ENCODE peak calls at places on chromosomes 6 and 20, in ten cellular contexts. T is fibroblast of the conjunctiva; X is OCI-LY7; U is MV-4-11; Z is stimulated activated CD4-positive, alpha-beta T cell treated with anti-CD3 and anti-CD28 coated beads, Interleukin-12 subunit alpha, Interleukin-12 subunit beta, amount 100 ng/mL, for 48 hours; S is naive B cell; M is GOT3; F is CD8-positive, alpha-beta memory T cell; O is iris pigment epithelial cell; G is NCI-H748 treated with DMSO at 0.1 percent for 48 hours. V is an unnamed sample.

GRCh38 chr20:6008254-6008653 is 45.6 kb downstream of the LRRN4 start:
- DNase-seq in Z (no peak), M (peak), T (peak), S (no peak), F (no peak), O (peak), U (peak), X (no peak), G (no peak), V (peak)

GRCh38 chr20:2382833-2383232 is 2.1 kb downstream of the TGM6 start:
- DNase-seq in G (no peak), Z (no peak), F (no peak), U (no peak), M (no peak), T (no peak), O (no peak), S (no peak), X (no peak), V (no peak)

GRCh38 chr20:33832113-33832853 is 21.1 kb downstream of the CHMP4B start:
- DNase-seq in T (no peak), S (no peak), U (no peak), G (no peak), M (no peak), X (no peak), Z (no peak), F (no peak), O (no peak), V (no peak)

GRCh38 chr6:43942616-43943015 is 172.6 kb downstream of the VEGFA start:
- DNase-seq in X (no peak), G (no peak), S (no peak), M (no peak), T (no peak), O (no peak), F (no peak), Z (no peak), U (no peak), V (no peak)

GRCh38 chr6:118896339-118897136 is 2.6 kb downstream of the ASF1A start:
- DNase-seq in M (no peak), U (peak), S (no peak), X (peak), T (no peak), Z (no peak), O (peak), G (peak), F (peak), V (peak)

GRCh38 chr6:150312395-150312794 is 56.4 kb upstream of the IYD start:
- DNase-seq in S (no peak), O (no peak), F (no peak), U (no peak), G (no peak), X (no peak), T (no peak), M (no peak), Z (no peak), V (no peak)

GRCh38 chr6:155495011-155495768 is 39.6 kb upstream of the NOX3 start:
- DNase-seq in X (peak), M (peak), G (no peak), S (no peak), U (peak), O (peak), F (no peak), Z (no peak), T (peak), V (peak)

GRCh38 chr6:169575365-169575764 is 126.5 kb downstream of the WDR27 start:
- DNase-seq in T (no peak), Z (no peak), S (no peak), O (no peak), M (no peak), U (no peak), F (no peak), X (no peak), G (no peak), V (no peak)

GRCh38 chr6:167738386-167738785 is 88.3 kb upstream of the AFDN start:
- DNase-seq in T (no peak), S (no peak), G (no peak), U (no peak), X (no peak), M (no peak), Z (no peak), O (no peak), F (no peak), V (no peak)

GRCh38 chr6:157276731-157277130 is 46.6 kb downstream of the TMEM242 start:
- DNase-seq in F (no peak), T (no peak), G (no peak), U (no peak), M (no peak), S (no peak), O (no peak), X (no peak), Z (no peak), V (no peak)

GRCh38 chr6:1437553-1438406 is 48.4 kb downstream of the FOXF2 start:
- DNase-seq in Z (no peak), O (no peak), T (no peak), U (no peak), X (no peak), G (no peak), M (no peak), F (no peak), S (no peak), V (no peak)

GRCh38 chr6:7532232-7532631 is 9.2 kb upstream of the DSP start:
- DNase-seq in M (no peak), U (no peak), O (no peak), T (no peak), S (no peak), Z (no peak), G (peak), X (no peak), F (no peak), V (no peak)

GRCh38 chr6:14676084-14676483 is 558.5 kb downstream of the CD83 start:
- DNase-seq in U (no peak), T (peak), G (no peak), Z (no peak), M (no peak), X (no peak), F (no peak), O (peak), S (no peak), V (no peak)

GRCh38 chr6:101544286-101544685 is 150.8 kb downstream of the GRIK2 start:
- DNase-seq in M (no peak), F (no peak), G (no peak), O (peak), X (no peak), T (no peak), U (no peak), S (no peak), Z (no peak), V (no peak)

GRCh38 chr6:11442495-11442894 is 95.1 kb upstream of the TMEM170B start:
- DNase-seq in G (no peak), S (no peak), M (no peak), Z (no peak), U (no peak), F (no peak), X (no peak), T (no peak), O (no peak), V (no peak)

GRCh38 chr6:6699741-6700367 is 111.3 kb downstream of the LY86 start:
- DNase-seq in O (peak), X (no peak), S (no peak), M (no peak), U (peak), F (no peak), T (peak), G (peak), Z (no peak), V (peak)

GRCh38 chr6:10676403-10676802 is 18.0 kb downstream of the C6orf52 start:
- DNase-seq in X (no peak), T (no peak), Z (no peak), M (no peak), O (no peak), F (no peak), S (no peak), G (no peak), U (no peak), V (no peak)

GRCh38 chr6:156890627-156891300 is 113.6 kb downstream of the ARID1B start:
- DNase-seq in S (no peak), F (no peak), M (no peak), T (no peak), U (no peak), O (peak), Z (no peak), G (no peak), X (no peak), V (no peak)

V was measured in KBM-7.